ENCODE peak calls at places on chromosomes 2 and 18, in eight cellular contexts. V, U, L, E, A, G, T and O are unnamed samples.

GRCh38 chr2:42086500-42086953 is 38.7 kb downstream of the PKDCC start:
- DNase-seq in V (peak), U (peak), L (peak), E (peak), A (no peak), G (no peak), T (peak), O (peak)

GRCh38 chr2:6186332-6187100 is 494.3 kb downstream of the SOX11 start:
- DNase-seq in V (no peak), U (no peak), L (no peak), E (peak), A (no peak), G (no peak), T (peak), O (no peak)

GRCh38 chr18:9834551-9834950 is 51.2 kb upstream of the TXNDC2 start:
- DNase-seq in V (no peak), U (no peak), L (no peak), E (no peak), A (no peak), G (no peak), T (no peak), O (no peak)

GRCh38 chr2:172712251-172712650 is 23.4 kb upstream of the RAPGEF4 start:
- DNase-seq in V (no peak), U (no peak), L (no peak), E (no peak), A (no peak), G (no peak), T (no peak), O (no peak)

GRCh38 chr2:144453486-144454158 is 66.3 kb downstream of the ZEB2 start:
- DNase-seq in V (no peak), U (no peak), L (no peak), E (peak), A (no peak), G (no peak), T (peak), O (no peak)

GRCh38 chr2:238030422-238031155 is 30.2 kb upstream of the SCLY start:
- DNase-seq in V (no peak), U (no peak), L (no peak), E (no peak), A (no peak), G (no peak), T (no peak), O (no peak)

GRCh38 chr2:239436076-239436475 is 35.3 kb upstream of the HDAC4 start:
- DNase-seq in V (no peak), U (no peak), L (no peak), E (no peak), A (no peak), G (no peak), T (no peak), O (no peak)

GRCh38 chr2:172230783-172231446 is 128.2 kb upstream of the DLX2 start:
- DNase-seq in V (no peak), U (peak), L (no peak), E (no peak), A (no peak), G (no peak), T (no peak), O (no peak)

GRCh38 chr2:207558106-207558505 is 28.3 kb downstream of the CREB1 start:
- DNase-seq in V (no peak), U (no peak), L (no peak), E (peak), A (no peak), G (no peak), T (peak), O (no peak)